ENCODE peak calls at places on chromosomes 13 and 19, in five cellular contexts. C is stimulated activated CD4-positive, alpha-beta T cell treated with anti-CD3 and anti-CD28 coated beads, Interleukin-4, amount 100 ng/mL, for 48 hours; Z is NCI-H345; J is activated T-helper 1 cell treated with Interleukin-2 at 50 U/mL for 16 hours; P is GM20000. L is an unnamed sample.
A peak's percentile ranks its signal among the peaks of the same experiment; 100 is the strongest.

GRCh38 chr13:53064721-53065120 is 36.1 kb downstream of the OLFM4 start:
- DNase-seq in C (no peak), Z (peak; percentile 76), J (no peak), P (no peak), L (no peak)

GRCh38 chr13:23790591-23791170 is 98.5 kb downstream of the MIPEP start:
- DNase-seq in C (no peak), Z (no peak), J (no peak), P (no peak), L (no peak)

GRCh38 chr13:43411741-43412140 is 375.0 kb downstream of the ENOX1 start:
- DNase-seq in C (no peak), Z (no peak), J (no peak), P (no peak), L (no peak)

GRCh38 chr19:32829345-32829896 is 40.1 kb downstream of the SLC7A9 start:
- DNase-seq in C (no peak), Z (no peak), J (no peak), P (no peak), L (no peak)

GRCh38 chr19:14460935-14461334 is 14.2 kb downstream of the PTGER1 start:
- DNase-seq in C (no peak), Z (no peak), J (no peak), P (no peak), L (no peak)

GRCh38 chr19:681029-681626 is 4.9 kb downstream of the FSTL3 start:
- DNase-seq in C (peak; percentile 97), Z (peak; percentile 90), J (peak; percentile 77), P (peak; percentile 96), L (no peak)

GRCh38 chr13:40190656-40191100 is 475.8 kb downstream of the FOXO1 start:
- DNase-seq in C (peak; percentile 40), Z (no peak), J (peak; percentile 50), P (no peak), L (no peak)

GRCh38 chr13:41017153-41017552 is 2.0 kb downstream of the ELF1 start:
- DNase-seq in C (no peak), Z (no peak), J (no peak), P (no peak), L (no peak)

GRCh38 chr13:94454906-94455305 is 24.6 kb downstream of the DCT start:
- DNase-seq in C (no peak), Z (no peak), J (no peak), P (no peak), L (no peak)

L was measured in colonic mucosa.